ENCODE peak calls at places on chromosomes 1 and 21, in eight cellular contexts. P, E, T, Z, V, A, U and S are unnamed samples.

GRCh38 chr1:76074321-76075187 is at the start of gene ST6GALNAC3:
- DNase-seq in V (peak), P (no peak), T (peak), U (peak), Z (no peak), A (no peak), E (peak), S (peak)

GRCh38 chr1:94989398-94989797 is 62.5 kb upstream of the CNN3 start:
- DNase-seq in E (peak), U (no peak), P (no peak), Z (no peak), V (no peak), T (no peak), A (no peak), S (no peak)

GRCh38 chr1:115978292-115978941 is 2.1 kb downstream of the SLC22A15 start:
- DNase-seq in T (peak), U (no peak), E (no peak), P (no peak), Z (no peak), V (no peak), A (no peak), S (no peak)

GRCh38 chr21:38990424-38990794 is 184.7 kb downstream of the ETS2 start:
- DNase-seq in Z (no peak), V (peak), P (no peak), E (peak), A (no peak), U (no peak), T (no peak), S (peak)

GRCh38 chr21:27802816-27803475 is 836.1 kb upstream of the ADAMTS5 start:
- DNase-seq in Z (no peak), P (peak), E (peak), U (peak), V (peak), T (peak), A (peak), S (peak)

GRCh38 chr1:54545916-54546635 is 2.0 kb upstream of the ACOT11 start:
- DNase-seq in A (no peak), E (no peak), U (no peak), V (no peak), T (no peak), P (no peak), Z (no peak), S (no peak)

GRCh38 chr1:182807907-182808306 is 18.3 kb downstream of the NPL start:
- DNase-seq in T (no peak), Z (no peak), E (no peak), U (no peak), V (no peak), A (no peak), P (no peak), S (no peak)

GRCh38 chr1:110196917-110197782 is 13.0 kb upstream of the KCNC4 start:
- DNase-seq in E (peak), V (peak), Z (peak), T (peak), P (peak), U (peak), A (peak), S (peak)

GRCh38 chr1:201511925-201512539 is 5.1 kb upstream of the CSRP1 start:
- DNase-seq in P (peak), E (peak), A (peak), T (peak), U (peak), Z (no peak), V (peak), S (peak)

GRCh38 chr1:152774875-152775274 is at the start of gene LCE1F:
- DNase-seq in A (no peak), V (no peak), Z (peak), T (no peak), P (no peak), E (no peak), U (no peak), S (no peak)

GRCh38 chr1:39754906-39755504 is 16.1 kb downstream of the OXCT2 start:
- DNase-seq in T (no peak), U (no peak), Z (no peak), P (no peak), A (no peak), E (no peak), V (no peak), S (no peak)

GRCh38 chr21:15406791-15407190 is 323.0 kb upstream of the USP25 start:
- DNase-seq in U (no peak), P (no peak), T (no peak), A (no peak), Z (no peak), E (no peak), V (no peak), S (no peak)

GRCh38 chr1:71638081-71638766 is 557.4 kb upstream of the ZRANB2 start:
- DNase-seq in U (no peak), E (no peak), Z (no peak), P (peak), A (no peak), T (peak), V (no peak), S (no peak)

GRCh38 chr1:32448773-32449456 is 16.0 kb upstream of the ZBTB8B start:
- DNase-seq in Z (peak), U (peak), A (peak), P (peak), T (peak), V (peak), E (no peak), S (peak)

GRCh38 chr1:76585980-76586674 is 281.2 kb upstream of the ST6GALNAC5 start:
- DNase-seq in P (no peak), Z (no peak), A (no peak), U (no peak), V (no peak), T (no peak), E (peak), S (no peak)

GRCh38 chr1:163875214-163875926 is 553.6 kb downstream of the NUF2 start:
- DNase-seq in U (peak), Z (no peak), E (no peak), V (peak), P (no peak), T (peak), A (no peak), S (no peak)

GRCh38 chr1:91617242-91617837 is 116.7 kb downstream of the CDC7 start:
- DNase-seq in V (peak), T (no peak), U (peak), P (peak), A (no peak), E (no peak), Z (no peak), S (peak)

GRCh38 chr1:209428241-209428921 is 155.1 kb upstream of the CAMK1G start:
- DNase-seq in P (peak), U (peak), T (no peak), Z (no peak), E (no peak), V (peak), A (no peak), S (peak)

GRCh38 chr1:246971322-246971721 is 36.5 kb downstream of the ZNF695 start:
- DNase-seq in U (peak), A (peak), T (peak), P (peak), E (no peak), Z (no peak), V (peak), S (peak)

GRCh38 chr1:207919523-207920210 is 8.7 kb upstream of the CD34 start:
- DNase-seq in T (peak), V (no peak), U (no peak), A (no peak), E (no peak), Z (no peak), P (no peak), S (no peak)

GRCh38 chr1:77473690-77474089 is 191.9 kb downstream of the AK5 start:
- DNase-seq in E (no peak), P (peak), U (no peak), V (no peak), Z (no peak), T (peak), A (no peak), S (no peak)

GRCh38 chr1:173137116-173137515 is 70.0 kb downstream of the TNFSF4 start:
- DNase-seq in T (no peak), P (no peak), E (no peak), A (no peak), U (no peak), Z (no peak), V (no peak), S (no peak)

GRCh38 chr1:218476385-218476784 is 131.2 kb downstream of the TGFB2 start:
- DNase-seq in E (no peak), A (no peak), V (no peak), P (peak), Z (no peak), T (peak), U (no peak), S (no peak)

GRCh38 chr1:16644179-16645043 is 22.3 kb downstream of the RNU1-3 start:
- DNase-seq in Z (peak), A (peak), T (peak), P (peak), V (peak), E (peak), U (peak), S (peak)

GRCh38 chr1:95230256-95230655 is 3.8 kb upstream of the RWDD3 start:
- DNase-seq in Z (no peak), T (no peak), U (no peak), V (no peak), A (no peak), P (no peak), E (no peak), S (no peak)

GRCh38 chr1:236990052-236990445 is 14.2 kb downstream of the MT1HL1 start:
- DNase-seq in P (no peak), Z (no peak), T (no peak), E (no peak), V (no peak), A (no peak), U (no peak), S (no peak)

GRCh38 chr21:40269239-40269638 is 402.0 kb downstream of the PCP4 start:
- DNase-seq in P (no peak), A (no peak), T (no peak), V (no peak), U (no peak), Z (no peak), E (no peak), S (no peak)

GRCh38 chr1:221511797-221512196 is 230.1 kb downstream of the DUSP10 start:
- DNase-seq in Z (no peak), P (no peak), T (no peak), V (peak), E (peak), U (no peak), A (no peak), S (no peak)

GRCh38 chr1:203660931-203661484 is 34.4 kb downstream of the ATP2B4 start:
- DNase-seq in A (no peak), T (no peak), U (no peak), P (no peak), E (no peak), Z (no peak), V (no peak), S (no peak)

GRCh38 chr1:203662821-203663220 is 36.2 kb downstream of the ATP2B4 start:
- DNase-seq in A (no peak), E (no peak), V (no peak), Z (no peak), T (no peak), U (no peak), P (no peak), S (no peak)

GRCh38 chr1:203660069-203660468 is 33.4 kb downstream of the ATP2B4 start:
- DNase-seq in T (no peak), A (no peak), E (no peak), Z (no peak), P (no peak), V (no peak), U (no peak), S (no peak)

GRCh38 chr1:203663294-203663693 is 36.7 kb downstream of the ATP2B4 start:
- DNase-seq in E (no peak), T (peak), A (no peak), Z (peak), U (no peak), V (no peak), P (peak), S (no peak)

DNA sequence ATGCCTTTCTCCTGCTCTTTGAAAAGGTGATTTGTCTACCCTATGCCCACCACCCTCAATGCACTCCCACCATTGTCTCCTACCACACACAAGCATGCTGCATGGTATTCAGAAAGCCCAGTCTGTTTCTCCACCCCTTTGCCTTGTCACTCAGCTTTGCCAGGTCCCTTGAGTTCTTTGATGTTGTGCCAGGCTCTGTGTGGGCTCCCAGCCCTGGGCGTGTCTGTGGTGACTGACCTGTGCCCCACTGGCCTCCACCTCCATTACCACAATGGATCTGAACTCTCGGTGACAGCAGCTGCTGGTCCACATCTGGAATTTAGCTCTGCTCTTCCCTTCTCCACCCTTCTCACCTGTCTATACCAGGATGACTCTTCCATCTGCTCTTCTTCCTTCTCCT is 34.9 kb downstream of the ATP2B4 start:
- DNase-seq in E (no peak), A (no peak), V (no peak), U (no peak), Z (peak), P (peak), T (no peak), S (no peak)
- TF ChIP-seq EZH2phosphoT487 in E (no peak), A (no peak), V (no peak), U (no peak), Z (no peak), P (no peak), T (no peak), S (no peak)

DNA sequence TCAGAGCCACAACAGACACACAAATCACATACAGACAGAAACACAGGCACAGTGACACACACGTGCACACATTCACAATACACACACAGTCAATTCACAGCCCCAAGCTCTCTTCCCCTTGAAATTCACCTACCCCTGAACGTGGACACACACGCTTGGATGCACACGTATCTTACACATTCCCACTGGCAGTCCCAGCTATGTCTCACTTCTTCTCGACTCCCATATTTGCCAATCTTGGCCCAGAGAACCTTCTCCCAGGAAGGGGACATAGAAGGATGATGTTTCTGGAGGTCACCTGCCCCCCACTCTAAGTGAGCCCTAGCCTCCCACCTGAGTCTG is 1.6 kb downstream of the CRYBG2 start:
- DNase-seq in E (no peak), U (no peak), P (no peak), V (no peak), T (no peak), A (no peak), Z (no peak), S (no peak)
- H3K4me3 ChIP-seq in E (no peak), U (no peak), P (peak), V (no peak), T (no peak), A (no peak), Z (no peak), S (no peak)

GRCh38 chr21:42555756-42556438 is 42.2 kb downstream of the SLC37A1 start:
- DNase-seq in U (no peak), E (no peak), Z (no peak), P (no peak), T (no peak), A (no peak), V (no peak), S (no peak)

GRCh38 chr21:42552407-42553336 is 39.0 kb downstream of the SLC37A1 start:
- DNase-seq in T (no peak), U (no peak), A (no peak), P (no peak), V (no peak), Z (no peak), E (no peak), S (no peak)

GRCh38 chr21:42550817-42551216 is 37.2 kb downstream of the SLC37A1 start:
- DNase-seq in V (no peak), Z (no peak), A (no peak), U (peak), E (no peak), P (no peak), T (no peak), S (peak)

GRCh38 chr21:42554251-42554937 is 40.7 kb downstream of the SLC37A1 start:
- DNase-seq in V (no peak), A (no peak), U (no peak), T (no peak), Z (no peak), P (no peak), E (no peak), S (peak)

GRCh38 chr21:42553435-42553834 is 39.8 kb downstream of the SLC37A1 start:
- DNase-seq in V (no peak), T (no peak), P (no peak), E (no peak), A (no peak), Z (no peak), U (no peak), S (no peak)
- TF ChIP-seq EZH2phosphoT487 in V (no peak), T (no peak), P (no peak), E (no peak), A (no peak), Z (no peak), U (no peak), S (no peak)

DNA sequence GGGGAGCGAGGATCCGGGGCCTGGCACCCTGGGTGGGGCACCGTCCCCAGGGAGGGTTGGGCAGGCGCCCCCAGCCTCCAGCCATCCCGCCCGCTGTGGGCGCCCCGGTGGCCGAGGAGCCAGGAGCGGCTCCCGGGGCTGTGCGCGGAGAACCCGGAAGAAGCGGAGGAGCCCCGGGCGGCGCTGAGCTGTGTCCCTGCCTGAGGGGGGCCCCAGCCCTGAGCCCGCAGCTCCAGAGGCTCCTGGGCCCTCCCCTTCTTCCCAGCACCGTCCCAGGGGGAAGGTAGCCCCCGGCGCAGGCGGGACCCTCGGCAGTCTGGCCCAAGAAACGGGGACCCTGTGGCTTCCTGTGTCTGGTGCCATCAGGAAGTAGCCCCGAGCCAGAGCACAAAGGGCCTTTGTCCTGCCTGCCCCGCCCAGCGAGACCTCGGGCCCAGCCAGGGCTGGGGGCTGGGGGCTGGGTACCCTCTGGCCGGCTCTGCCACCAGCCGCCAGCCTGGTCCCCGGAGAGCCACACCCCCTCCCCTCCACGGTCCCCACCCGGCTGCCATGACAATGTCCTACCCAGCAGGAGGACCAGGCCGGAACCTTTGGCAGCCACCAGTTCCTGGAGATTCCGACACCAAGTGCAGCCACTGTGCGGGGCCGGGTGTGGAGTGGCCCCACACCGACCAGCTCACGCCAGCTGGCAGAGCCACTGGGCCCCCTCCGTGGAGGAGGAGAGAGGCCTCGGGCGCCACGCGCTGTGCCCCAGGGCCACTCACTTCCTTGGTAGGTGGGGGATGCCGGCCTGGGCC is 15.6 kb upstream of the TTLL10 start:
- DNase-seq in A (peak), U (peak), Z (no peak), V (peak), E (no peak), P (peak), T (peak), S (peak)
- H3K4me3 ChIP-seq in A (peak), U (peak), Z (peak), V (peak), E (no peak), P (peak), T (peak), S (peak)

DNA sequence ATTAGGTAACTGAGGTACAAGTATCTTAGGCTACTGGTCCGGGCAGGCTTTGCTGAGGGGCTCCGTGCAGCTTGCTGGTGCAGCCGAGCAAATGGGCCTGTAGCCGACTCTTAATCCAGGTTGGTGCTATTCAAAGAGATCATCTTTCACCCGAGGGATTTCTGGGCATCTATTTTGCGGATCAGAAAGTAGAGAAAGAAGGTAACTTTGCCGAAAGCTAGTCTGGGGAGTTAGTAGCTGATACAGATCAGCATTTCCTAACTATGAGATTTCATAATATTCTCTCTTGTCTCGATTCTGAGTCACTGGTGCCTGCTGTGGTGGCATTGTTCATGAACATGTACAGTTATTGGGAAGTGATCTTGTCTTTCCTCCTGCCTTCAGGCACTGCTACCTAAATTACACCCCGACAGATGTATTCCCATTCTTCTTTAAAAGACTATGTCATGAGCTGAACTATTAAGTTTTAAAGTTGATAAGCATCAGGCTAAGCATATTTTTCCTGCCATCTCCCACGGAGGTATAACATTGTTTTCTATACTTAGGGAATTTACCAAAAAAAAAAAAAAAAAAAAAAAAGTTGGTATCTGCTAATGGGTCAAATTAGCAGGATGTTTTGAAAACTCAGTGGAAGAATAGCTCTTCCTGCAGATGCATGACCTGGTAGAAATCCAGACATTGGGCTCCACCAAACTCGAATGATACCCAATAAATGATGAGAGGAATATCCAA is 57.1 kb downstream of the NFIA start:
- DNase-seq in V (peak), E (no peak), A (no peak), U (no peak), P (peak), Z (no peak), T (peak), S (no peak)
- TF ChIP-seq EZH2phosphoT487 in V (no peak), E (no peak), A (no peak), U (no peak), P (no peak), Z (no peak), T (no peak), S (no peak)

DNA sequence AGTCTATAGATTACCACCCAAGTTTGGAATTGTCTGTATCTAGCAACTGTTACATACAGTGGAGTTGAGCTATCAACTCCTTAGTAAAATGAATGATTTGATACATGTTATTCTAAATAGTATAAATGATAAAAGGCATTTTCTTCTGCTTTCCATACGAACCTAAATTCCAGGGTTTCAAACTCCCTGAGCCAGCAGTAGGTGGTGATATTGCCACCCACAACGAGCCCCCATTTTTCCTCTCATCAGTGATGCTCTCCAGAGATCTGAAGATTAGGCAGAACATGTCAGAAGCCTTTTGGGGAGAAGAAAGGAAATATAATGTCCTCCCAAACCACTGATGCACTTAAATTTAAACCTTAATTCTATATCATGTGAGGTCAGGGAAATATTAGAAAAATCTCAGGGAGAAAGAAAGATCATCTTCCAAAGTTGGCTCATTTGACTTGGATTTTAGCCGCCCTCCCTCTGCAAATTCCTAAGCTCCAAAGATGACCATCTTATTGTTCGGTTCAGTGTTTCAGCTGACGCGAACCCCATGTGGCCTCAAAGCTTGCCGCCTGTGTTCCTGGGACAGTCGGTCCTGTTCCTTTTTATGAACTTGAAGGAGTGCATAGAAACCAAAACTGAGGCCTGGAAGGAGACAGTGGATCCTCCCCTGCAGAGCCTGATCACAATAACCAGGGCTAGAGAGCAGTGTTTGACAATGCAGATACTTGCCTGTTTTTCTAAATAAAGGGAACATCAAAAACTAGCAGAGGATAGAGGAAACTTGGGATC is 2.3 kb downstream of the EVA1C start:
- DNase-seq in U (peak), Z (no peak), V (peak), T (peak), P (peak), E (peak), A (no peak), S (no peak)
- H3K4me3 ChIP-seq in U (no peak), Z (no peak), V (no peak), T (no peak), P (peak), E (peak), A (no peak), S (no peak)